ENCODE peak calls at places on chromosomes 7 and 10, in ten cellular contexts. R is iris pigment epithelial cell; P is thyroid gland; X is CD8-positive, alpha-beta T cell; Z is kidney epithelial cell; Q is stimulated activated CD8-positive, alpha-beta memory T cell treated with anti-CD3 and anti-CD28 coated beads, Interleukin-15, amount 100 ng/mL, for 24 hours; S is astrocyte of the spinal cord; V is amygdala; K is stimulated activated effector memory CD8-positive, alpha-beta T cell treated with anti-CD3 and anti-CD28 coated beads, Interleukin-12 subunit alpha, Interleukin-12 subunit beta, amount 100 ng/mL, for 72 hours; C is BJ. T is an unnamed sample.

GRCh38 chr10:123522702-123523312 is 143.3 kb upstream of the GPR26 start:
- DNase-seq in R (no peak), P (no peak), X (no peak), Z (no peak), Q (no peak), S (no peak), V (no peak), K (peak), C (no peak), T (no peak)

GRCh38 chr7:47444376-47445098 is 137.4 kb downstream of the TNS3 start:
- DNase-seq in R (no peak), P (peak), X (no peak), Z (no peak), Q (no peak), S (peak), V (no peak), K (no peak), C (no peak), T (no peak)

GRCh38 chr10:15346440-15347141 is 24.5 kb downstream of the FAM171A1 start:
- DNase-seq in R (peak), P (peak), X (no peak), Z (no peak), Q (no peak), S (no peak), V (no peak), K (no peak), C (no peak), T (no peak)

GRCh38 chr7:101201695-101202602 is 1.1 kb upstream of the MOGAT3 start:
- DNase-seq in R (no peak), P (no peak), X (no peak), Z (no peak), Q (no peak), S (no peak), V (no peak), K (no peak), C (no peak), T (no peak)

GRCh38 chr10:104322416-104322782 is 15.9 kb downstream of the ITPRIP start:
- DNase-seq in R (no peak), P (no peak), X (no peak), Z (no peak), Q (no peak), S (no peak), V (no peak), K (no peak), C (no peak), T (no peak)

GRCh38 chr7:7653140-7653539 is 12.6 kb downstream of the UMAD1 start:
- DNase-seq in R (no peak), P (no peak), X (no peak), Z (no peak), Q (no peak), S (no peak), V (no peak), K (no peak), C (no peak), T (no peak)

GRCh38 chr10:93745411-93746065 is 12.2 kb upstream of the LGI1 start:
- DNase-seq in R (no peak), P (no peak), X (no peak), Z (no peak), Q (no peak), S (peak), V (no peak), K (no peak), C (no peak), T (no peak)

GRCh38 chr10:61663466-61663865 is 737 bp downstream of the CABCOCO1 start:
- DNase-seq in R (no peak), P (no peak), X (no peak), Z (no peak), Q (no peak), S (no peak), V (no peak), K (no peak), C (no peak), T (no peak)

GRCh38 chr10:102300289-102300843 is 55.0 kb downstream of the GBF1 start:
- DNase-seq in R (peak), P (no peak), X (no peak), Z (peak), Q (no peak), S (peak), V (no peak), K (no peak), C (peak), T (peak)

GRCh38 chr7:149774237-149775175 is 1.1 kb upstream of the ZNF467 start:
- DNase-seq in R (no peak), P (peak), X (no peak), Z (no peak), Q (no peak), S (no peak), V (no peak), K (no peak), C (no peak), T (no peak)

GRCh38 chr7:44307905-44308740 is 17.3 kb downstream of the CAMK2B start:
- DNase-seq in R (no peak), P (no peak), X (peak), Z (no peak), Q (no peak), S (no peak), V (no peak), K (peak), C (no peak), T (no peak)

GRCh38 chr7:98107313-98107691 is 640 bp downstream of the LMTK2 start:
- DNase-seq in R (peak), P (peak), X (peak), Z (no peak), Q (no peak), S (no peak), V (no peak), K (no peak), C (no peak), T (no peak)

GRCh38 chr7:37833107-37833817 is 15.1 kb upstream of the NME8 start:
- DNase-seq in R (peak), P (peak), X (peak), Z (no peak), Q (no peak), S (peak), V (peak), K (no peak), C (no peak), T (peak)

GRCh38 chr10:6530211-6530840 is 49.8 kb downstream of the PRKCQ start:
- DNase-seq in R (no peak), P (no peak), X (peak), Z (no peak), Q (peak), S (no peak), V (no peak), K (peak), C (no peak), T (no peak)

T was measured in non-pigmented ciliary epithelial cell.